ENCODE peak calls at places on chromosomes 3 and 15, in seven cellular contexts. One of them, this sample, is unnamed.

GRCh38 chr3:104952587-104952986 is 414.1 kb upstream of the ALCAM start:
- DNase-seq in K562: no peak
- DNase-seq in GM12878: no peak
- DNase-seq in SK-N-SH: no peak
- DNase-seq in H1: no peak
- DNase-seq in HepG2: no peak
- DNase-seq in HCT116: no peak
- DNase-seq in this sample: no peak

GRCh38 chr15:90807687-90808086 is 60.7 kb upstream of the FURIN start:
- DNase-seq in GM12878: no peak
- DNase-seq in HCT116: no peak
- DNase-seq in H1: no peak
- DNase-seq in SK-N-SH: no peak
- DNase-seq in K562: no peak
- DNase-seq in HepG2: no peak
- DNase-seq in this sample: no peak

GRCh38 chr15:48433226-48433886 is 102.1 kb downstream of the DUT start:
- DNase-seq in HepG2: no peak
- DNase-seq in SK-N-SH: no peak
- DNase-seq in GM12878: peak
- DNase-seq in K562: no peak
- DNase-seq in HCT116: no peak
- DNase-seq in H1: no peak
- DNase-seq in this sample: no peak

GRCh38 chr3:188975612-188976314 is 196.0 kb upstream of the TPRG1 start:
- DNase-seq in GM12878: no peak
- DNase-seq in HCT116: no peak
- DNase-seq in K562: no peak
- DNase-seq in H1: no peak
- DNase-seq in SK-N-SH: no peak
- DNase-seq in HepG2: no peak
- DNase-seq in this sample: no peak

GRCh38 chr3:37700849-37701248 is 160.8 kb upstream of the CTDSPL start:
- DNase-seq in HCT116: no peak
- DNase-seq in SK-N-SH: peak
- DNase-seq in GM12878: no peak
- DNase-seq in HepG2: no peak
- DNase-seq in K562: no peak
- DNase-seq in H1: no peak
- DNase-seq in this sample: peak

GRCh38 chr3:122858373-122858772 is 63.5 kb downstream of the SLC49A4 start:
- DNase-seq in H1: no peak
- DNase-seq in SK-N-SH: peak
- DNase-seq in GM12878: no peak
- DNase-seq in HCT116: peak
- DNase-seq in HepG2: peak
- DNase-seq in K562: no peak
- DNase-seq in this sample: peak

GRCh38 chr15:101368868-101369642 is 74.0 kb upstream of the SNRPA1 start:
- DNase-seq in HCT116: no peak
- DNase-seq in GM12878: no peak
- DNase-seq in K562: no peak
- DNase-seq in SK-N-SH: no peak
- DNase-seq in H1: peak
- DNase-seq in HepG2: no peak
- DNase-seq in this sample: no peak

GRCh38 chr3:30075514-30075913 is 530.9 kb upstream of the TGFBR2 start:
- DNase-seq in SK-N-SH: no peak
- DNase-seq in H1: no peak
- DNase-seq in GM12878: no peak
- DNase-seq in K562: no peak
- DNase-seq in HCT116: no peak
- DNase-seq in HepG2: no peak
- DNase-seq in this sample: no peak

GRCh38 chr3:47410801-47411646 is 30.2 kb downstream of the PTPN23 start:
- DNase-seq in SK-N-SH: peak
- DNase-seq in GM12878: no peak
- DNase-seq in K562: no peak
- DNase-seq in HepG2: no peak
- DNase-seq in HCT116: no peak
- DNase-seq in H1: no peak
- DNase-seq in this sample: no peak

GRCh38 chr3:89692601-89693000 is 585.2 kb downstream of the EPHA3 start:
- DNase-seq in K562: no peak
- DNase-seq in HCT116: no peak
- DNase-seq in SK-N-SH: no peak
- DNase-seq in H1: no peak
- DNase-seq in GM12878: no peak
- DNase-seq in HepG2: no peak
- DNase-seq in this sample: no peak

DNA sequence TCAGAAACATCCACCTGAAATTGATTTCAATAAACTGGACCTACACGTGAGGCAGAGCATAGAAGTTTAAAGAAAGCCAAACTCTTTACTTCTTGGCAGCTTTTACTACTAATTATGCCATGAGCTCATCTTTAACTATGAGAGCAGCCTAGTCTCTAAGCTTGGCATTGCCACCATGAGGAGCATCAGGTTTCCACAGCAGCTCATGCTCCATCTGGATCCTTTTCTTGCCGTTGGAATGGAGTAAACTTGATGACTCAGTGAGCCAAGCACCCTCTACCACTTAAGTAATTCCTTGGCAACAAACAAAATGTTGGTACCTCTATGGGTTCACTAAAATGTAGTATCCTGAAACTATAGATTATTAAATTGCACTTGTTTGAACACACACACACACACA is 583.2 kb downstream of the EPHA3 start:
- DNase-seq in HepG2: no peak
- DNase-seq in HCT116: no peak
- DNase-seq in GM12878: no peak
- DNase-seq in K562: no peak
- DNase-seq in H1: no peak
- DNase-seq in SK-N-SH: no peak
- DNase-seq in this sample: no peak
- TF ChIP-seq JUND in HepG2: no peak
- TF ChIP-seq JUND in HCT116: no peak
- TF ChIP-seq JUND in GM12878: no peak
- TF ChIP-seq JUND in K562: no peak
- TF ChIP-seq JUND in H1: no peak
- TF ChIP-seq JUND in SK-N-SH: no peak
- TF ChIP-seq JUND in this sample: no peak

DNA sequence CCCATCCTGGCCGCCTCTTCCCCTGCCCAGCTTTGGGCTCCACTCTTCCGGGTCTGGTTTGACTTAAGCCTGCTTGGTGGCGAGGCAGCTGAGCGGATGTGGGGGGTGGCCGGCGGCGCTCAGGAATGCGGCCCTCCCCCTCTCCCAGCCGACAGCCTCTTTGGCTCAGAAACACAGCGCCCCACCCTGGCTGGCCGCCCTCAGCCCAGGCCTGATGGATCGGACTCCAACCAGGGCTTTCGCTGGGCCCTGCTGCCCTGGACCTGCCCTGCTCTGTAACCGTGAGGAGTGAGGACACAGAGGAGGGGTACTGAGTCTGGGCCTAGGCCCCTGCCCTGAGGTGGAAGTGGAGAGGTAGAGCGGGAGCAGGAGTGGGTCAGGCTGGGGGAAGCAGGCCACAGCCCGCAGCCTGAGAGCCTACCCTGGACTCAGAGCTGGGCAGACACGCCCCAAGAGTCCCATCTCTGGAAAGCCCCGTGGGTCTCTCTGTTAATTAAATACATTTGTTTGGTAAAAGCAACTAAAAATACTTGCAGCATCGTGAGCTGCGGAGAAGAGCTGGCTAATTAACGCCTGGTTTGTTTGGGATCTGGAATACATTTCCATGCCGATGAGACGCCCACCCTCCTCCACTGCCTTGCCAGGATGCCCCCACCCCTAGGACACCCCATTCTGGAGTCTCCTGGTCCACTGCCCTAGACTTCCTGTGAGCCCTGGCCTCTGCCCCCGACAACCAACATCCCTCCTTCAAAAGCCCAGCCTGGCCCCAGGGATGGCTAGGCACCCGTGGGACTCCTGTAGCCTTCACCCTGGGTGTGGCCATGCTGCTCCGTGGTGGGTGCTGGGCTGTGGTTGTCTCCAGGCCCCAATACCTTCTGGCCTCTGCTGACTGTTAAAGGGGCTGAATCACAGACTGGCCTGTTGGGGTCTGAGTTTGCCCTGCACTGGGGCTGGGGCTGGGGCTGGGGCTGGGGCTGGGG is 19.6 kb downstream of the PLXNA1 start:
- DNase-seq in HepG2: no peak
- DNase-seq in SK-N-SH: peak
- DNase-seq in GM12878: no peak
- DNase-seq in H1: peak
- DNase-seq in K562: peak
- DNase-seq in HCT116: no peak
- DNase-seq in this sample: no peak
- TF ChIP-seq JUND in HepG2: no peak
- TF ChIP-seq JUND in SK-N-SH: no peak
- TF ChIP-seq JUND in GM12878: no peak
- TF ChIP-seq JUND in H1: no peak
- TF ChIP-seq JUND in K562: no peak
- TF ChIP-seq JUND in HCT116: no peak
- TF ChIP-seq JUND in this sample: no peak

DNA sequence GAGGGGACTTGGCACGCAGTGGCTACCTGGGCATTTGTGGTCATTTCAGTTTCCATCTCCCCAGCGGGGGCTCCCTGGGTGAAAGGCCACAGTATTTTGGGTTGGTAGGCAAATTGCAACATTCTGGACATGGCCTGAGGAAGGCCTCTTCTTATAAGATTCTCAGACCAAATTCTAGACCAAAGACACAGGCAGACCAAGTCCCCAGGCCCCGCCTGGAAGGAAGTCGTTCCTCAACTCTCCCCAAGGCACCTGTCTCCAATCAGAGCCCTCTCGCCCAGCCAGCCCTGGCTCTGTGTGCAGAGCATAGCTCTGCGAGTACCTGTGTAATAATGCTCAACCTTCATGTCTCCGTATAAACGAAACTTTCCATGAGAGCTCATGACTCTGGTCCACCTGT is 53.1 kb downstream of the GRIP2 start:
- DNase-seq in K562: no peak
- DNase-seq in HCT116: no peak
- DNase-seq in GM12878: no peak
- DNase-seq in H1: no peak
- DNase-seq in SK-N-SH: no peak
- DNase-seq in HepG2: no peak
- DNase-seq in this sample: no peak
- TF ChIP-seq JUND in K562: no peak
- TF ChIP-seq JUND in HCT116: no peak
- TF ChIP-seq JUND in GM12878: no peak
- TF ChIP-seq JUND in H1: no peak
- TF ChIP-seq JUND in SK-N-SH: no peak
- TF ChIP-seq JUND in HepG2: no peak
- TF ChIP-seq JUND in this sample: no peak

GRCh38 chr3:50164984-50165383 is 9.9 kb downstream of the SEMA3F start:
- DNase-seq in SK-N-SH: no peak
- DNase-seq in H1: no peak
- DNase-seq in K562: no peak
- DNase-seq in HepG2: no peak
- DNase-seq in GM12878: no peak
- DNase-seq in HCT116: no peak
- DNase-seq in this sample: no peak

GRCh38 chr3:50164481-50164880 is 9.4 kb downstream of the SEMA3F start:
- DNase-seq in H1: no peak
- DNase-seq in K562: no peak
- DNase-seq in HepG2: no peak
- DNase-seq in HCT116: no peak
- DNase-seq in GM12878: no peak
- DNase-seq in SK-N-SH: no peak
- DNase-seq in this sample: no peak

GRCh38 chr3:50163572-50163971 is 8.4 kb downstream of the SEMA3F start:
- DNase-seq in SK-N-SH: no peak
- DNase-seq in H1: no peak
- DNase-seq in HepG2: no peak
- DNase-seq in HCT116: no peak
- DNase-seq in K562: no peak
- DNase-seq in GM12878: no peak
- DNase-seq in this sample: no peak

GRCh38 chr3:50165388-50166308 is 10.5 kb downstream of the SEMA3F start:
- DNase-seq in GM12878: no peak
- DNase-seq in SK-N-SH: no peak
- DNase-seq in HCT116: no peak
- DNase-seq in HepG2: no peak
- DNase-seq in K562: no peak
- DNase-seq in H1: no peak
- DNase-seq in this sample: no peak

DNA sequence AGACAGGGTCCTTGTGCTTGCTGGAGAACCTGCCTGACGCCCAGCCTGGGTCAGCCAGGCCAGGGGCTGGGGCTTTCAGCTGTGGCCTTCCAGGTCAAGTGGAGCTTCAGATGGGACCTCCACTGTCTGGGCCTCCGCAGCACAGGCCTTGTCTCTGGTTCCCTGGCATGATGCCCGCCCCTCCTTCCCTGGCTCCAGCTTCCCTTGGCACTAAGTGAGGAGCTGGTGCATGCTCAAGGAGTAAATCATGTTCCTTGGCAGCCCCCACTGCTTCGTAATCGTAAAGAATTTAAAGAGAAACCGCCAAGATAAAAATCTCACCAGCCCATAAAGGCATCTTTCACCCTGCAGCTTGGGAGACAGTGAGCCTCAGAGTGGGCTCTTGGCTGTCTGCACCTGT is 8.9 kb downstream of the SEMA3F start:
- DNase-seq in H1: no peak
- DNase-seq in HepG2: no peak
- DNase-seq in SK-N-SH: no peak
- DNase-seq in GM12878: no peak
- DNase-seq in K562: no peak
- DNase-seq in HCT116: no peak
- DNase-seq in this sample: no peak
- TF ChIP-seq JUND in H1: no peak
- TF ChIP-seq JUND in HepG2: no peak
- TF ChIP-seq JUND in SK-N-SH: no peak
- TF ChIP-seq JUND in GM12878: no peak
- TF ChIP-seq JUND in K562: no peak
- TF ChIP-seq JUND in HCT116: no peak
- TF ChIP-seq JUND in this sample: no peak

DNA sequence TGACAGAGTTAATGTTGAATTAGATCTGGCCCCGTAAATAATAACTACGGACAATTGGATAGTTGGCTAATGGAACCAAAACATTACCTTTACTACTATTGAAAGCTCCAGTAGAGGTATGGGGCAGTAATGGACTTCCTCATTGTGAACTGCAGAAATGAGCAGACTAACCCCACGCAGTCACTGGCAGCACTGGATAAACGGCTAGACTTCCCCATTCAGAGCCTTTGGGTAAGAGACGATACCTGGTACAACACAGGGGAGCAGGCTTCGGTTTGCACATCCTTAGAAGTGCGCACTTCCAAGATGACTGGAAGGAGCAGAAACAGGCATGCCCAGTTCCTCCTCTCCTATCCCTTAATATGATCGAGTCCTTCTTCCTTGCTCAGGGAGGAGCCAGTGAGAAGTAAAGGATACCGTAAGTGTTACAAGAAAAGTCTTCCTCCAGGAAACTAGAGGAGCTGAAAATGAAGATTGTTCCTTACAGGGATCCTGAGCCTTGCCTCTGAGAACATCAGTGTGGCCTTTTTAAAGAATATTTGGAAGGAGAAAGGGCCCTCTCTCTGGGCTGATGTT is 100.5 kb upstream of the NECTIN3 start:
- DNase-seq in H1: no peak
- DNase-seq in HepG2: no peak
- DNase-seq in SK-N-SH: no peak
- DNase-seq in K562: no peak
- DNase-seq in HCT116: no peak
- DNase-seq in GM12878: no peak
- DNase-seq in this sample: peak
- TF ChIP-seq JUND in H1: no peak
- TF ChIP-seq JUND in HepG2: no peak
- TF ChIP-seq JUND in SK-N-SH: no peak
- TF ChIP-seq JUND in K562: no peak
- TF ChIP-seq JUND in HCT116: no peak
- TF ChIP-seq JUND in GM12878: no peak
- TF ChIP-seq JUND in this sample: no peak